ENCODE peak calls at places on chromosome 13, in five cellular contexts. D is fibroblast of lung, M is AG09309, U is suprapubic skin, O is choroid plexus epithelial cell. C is an unnamed sample.

GRCh38 chr13:114298866-114299265 is 15.4 kb upstream of the CHAMP1 start:
- DNase-seq in D (no peak), M (no peak), U (no peak), O (no peak), C (no peak)

GRCh38 chr13:97726664-97727235 is 226.7 kb upstream of the IPO5 start:
- DNase-seq in D (peak), M (no peak), U (no peak), O (peak), C (no peak)

GRCh38 chr13:24038405-24038804 is 122.1 kb upstream of the SPATA13 start:
- DNase-seq in D (peak), M (no peak), U (no peak), O (peak), C (no peak)

GRCh38 chr13:47004022-47004421 is 107.2 kb upstream of the HTR2A start:
- DNase-seq in D (no peak), M (no peak), U (no peak), O (peak), C (no peak)

GRCh38 chr13:35512271-35512920 is 35.9 kb upstream of the MAB21L1 start:
- DNase-seq in D (peak), M (peak), U (no peak), O (peak), C (no peak)

GRCh38 chr13:29561918-29562317 is 33.6 kb downstream of the SLC7A1 start:
- DNase-seq in D (peak), M (no peak), U (no peak), O (peak), C (no peak)

GRCh38 chr13:98447130-98447529 is 129.8 kb downstream of the STK24 start:
- DNase-seq in D (no peak), M (no peak), U (no peak), O (no peak), C (no peak)

GRCh38 chr13:91240341-91240740 is 107.1 kb upstream of the MIR17HG start:
- DNase-seq in D (no peak), M (no peak), U (no peak), O (no peak), C (no peak)

GRCh38 chr13:41054212-41054877 is 7.0 kb upstream of the WBP4 start:
- DNase-seq in D (peak), M (peak), U (no peak), O (peak), C (no peak)

GRCh38 chr13:45196091-45196490 is 4.8 kb downstream of the KCTD4 start:
- DNase-seq in D (no peak), M (no peak), U (no peak), O (peak), C (no peak)

GRCh38 chr13:51644649-51645048 is 60.4 kb downstream of the WDFY2 start:
- DNase-seq in D (peak), M (no peak), U (no peak), O (peak), C (no peak)

GRCh38 chr13:94947965-94948371 is 235.6 kb upstream of the SOX21 start:
- DNase-seq in D (no peak), M (no peak), U (no peak), O (no peak), C (no peak)

GRCh38 chr13:27170521-27171243 is 929 bp downstream of the USP12 start:
- DNase-seq in D (no peak), M (no peak), U (peak), O (peak), C (no peak)

GRCh38 chr13:80050252-80050651 is 290.7 kb downstream of the SPRY2 start:
- DNase-seq in D (no peak), M (no peak), U (no peak), O (peak), C (no peak)

GRCh38 chr13:75715598-75716523 is 79.7 kb downstream of the LMO7 start:
- DNase-seq in D (peak), M (no peak), U (no peak), O (peak), C (no peak)

GRCh38 chr13:73938375-73939070 is 195.7 kb downstream of the KLF12 start:
- DNase-seq in D (peak), M (peak), U (no peak), O (peak), C (no peak)

GRCh38 chr13:85366759-85367417 is 432.3 kb downstream of the SLITRK6 start:
- DNase-seq in D (peak), M (no peak), U (no peak), O (peak), C (no peak)

GRCh38 chr13:33787051-33787591 is 30.8 kb upstream of the RFC3 start:
- DNase-seq in D (no peak), M (no peak), U (no peak), O (peak), C (no peak)

GRCh38 chr13:113466321-113466836 is 13.1 kb upstream of the ADPRHL1 start:
- DNase-seq in D (no peak), M (no peak), U (no peak), O (no peak), C (no peak)

GRCh38 chr13:60679928-60680693 is 283.1 kb downstream of the TDRD3 start:
- DNase-seq in D (no peak), M (no peak), U (no peak), O (no peak), C (no peak)

GRCh38 chr13:45784755-45785675 is 66.5 kb downstream of the SIAH3 start:
- DNase-seq in D (no peak), M (no peak), U (no peak), O (no peak), C (no peak)

GRCh38 chr13:112968910-112969691 is at the start of gene MCF2L:
- DNase-seq in D (peak), M (no peak), U (peak), O (peak), C (peak)

GRCh38 chr13:112473818-112474217 is 97.7 kb downstream of the SPACA7 start:
- DNase-seq in D (no peak), M (no peak), U (no peak), O (no peak), C (no peak)

GRCh38 chr13:113431171-113431570 is 22.1 kb downstream of the ADPRHL1 start:
- DNase-seq in D (no peak), M (no peak), U (no peak), O (no peak), C (no peak)

GRCh38 chr13:48647625-48648024 is 6.1 kb upstream of the CYSLTR2 start:
- DNase-seq in D (no peak), M (no peak), U (no peak), O (peak), C (no peak)

GRCh38 chr13:107025991-107026390 is 458.1 kb upstream of the ARGLU1 start:
- DNase-seq in D (peak), M (no peak), U (no peak), O (peak), C (no peak)

GRCh38 chr13:20359335-20359734 is 127.2 kb upstream of the GJB6 start:
- DNase-seq in D (peak), M (peak), U (no peak), O (peak), C (no peak)

GRCh38 chr13:113638806-113639205 is 19.2 kb downstream of the ATP4B start:
- DNase-seq in D (no peak), M (no peak), U (peak), O (no peak), C (no peak)

GRCh38 chr13:98300956-98301641 is 124.0 kb upstream of the RNF113B start:
- DNase-seq in D (peak), M (no peak), U (no peak), O (peak), C (no peak)

GRCh38 chr13:48110132-48110868 is 15.4 kb upstream of the MED4 start:
- DNase-seq in D (no peak), M (no peak), U (no peak), O (peak), C (no peak)

GRCh38 chr13:40331802-40332201 is 334.6 kb downstream of the FOXO1 start:
- DNase-seq in D (no peak), M (no peak), U (no peak), O (no peak), C (no peak)

GRCh38 chr13:30071890-30072817 is 221.7 kb upstream of the UBL3 start:
- DNase-seq in D (no peak), M (no peak), U (no peak), O (no peak), C (no peak)

GRCh38 chr13:99086149-99086868 is 108.4 kb upstream of the DOCK9 start:
- DNase-seq in D (peak), M (no peak), U (peak), O (peak), C (no peak)

GRCh38 chr13:44470623-44471562 is 97.3 kb downstream of the SERP2 start:
- DNase-seq in D (peak), M (no peak), U (no peak), O (peak), C (no peak)

GRCh38 chr13:70613295-70613694 is 505.0 kb upstream of the KLHL1 start:
- DNase-seq in D (peak), M (no peak), U (no peak), O (peak), C (no peak)
- TF ChIP-seq CTCF in D (peak), M (no peak), U (no peak), O (peak), C (peak)

DNA sequence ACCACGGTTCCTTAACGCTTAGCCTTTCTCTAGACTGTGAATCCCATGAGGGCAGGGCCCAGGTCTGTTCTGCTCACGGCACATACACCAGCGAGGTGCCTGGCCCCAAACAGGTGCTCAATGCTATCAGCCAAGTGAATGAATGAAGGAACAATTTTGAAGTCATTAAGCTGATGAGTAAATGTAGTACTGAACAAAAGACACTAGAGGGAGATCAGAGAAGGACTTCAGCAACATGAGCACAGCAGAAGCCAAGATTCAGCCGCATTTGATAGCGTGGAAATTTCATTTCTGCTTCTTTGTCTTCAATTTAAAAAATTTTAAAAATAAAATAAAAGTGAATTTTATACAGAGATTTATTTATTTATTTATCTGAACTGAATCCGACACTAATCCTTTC is 20.1 kb upstream of the MYO16 start:
- DNase-seq in D (peak), M (no peak), U (no peak), O (peak), C (no peak)
- TF ChIP-seq CTCF in D (peak), M (no peak), U (no peak), O (peak), C (peak)

GRCh38 chr13:103557878-103558277 is 491.7 kb upstream of the SLC10A2 start:
- DNase-seq in D (no peak), M (no peak), U (no peak), O (no peak), C (no peak)
- TF ChIP-seq CTCF in D (no peak), M (no peak), U (no peak), O (no peak), C (no peak)

GRCh38 chr13:50081106-50081898 is 66.1 kb downstream of the KCNRG start:
- DNase-seq in D (no peak), M (no peak), U (peak), O (no peak), C (no peak)

GRCh38 chr13:50080856-50081105 is 65.5 kb downstream of the KCNRG start:
- DNase-seq in D (peak), M (no peak), U (no peak), O (peak), C (no peak)

GRCh38 chr13:50080158-50080855 is 65.1 kb downstream of the KCNRG start:
- DNase-seq in D (peak), M (no peak), U (no peak), O (peak), C (no peak)

GRCh38 chr13:50081899-50082425 is 66.7 kb downstream of the KCNRG start:
- DNase-seq in D (peak), M (peak), U (peak), O (peak), C (peak)

DNA sequence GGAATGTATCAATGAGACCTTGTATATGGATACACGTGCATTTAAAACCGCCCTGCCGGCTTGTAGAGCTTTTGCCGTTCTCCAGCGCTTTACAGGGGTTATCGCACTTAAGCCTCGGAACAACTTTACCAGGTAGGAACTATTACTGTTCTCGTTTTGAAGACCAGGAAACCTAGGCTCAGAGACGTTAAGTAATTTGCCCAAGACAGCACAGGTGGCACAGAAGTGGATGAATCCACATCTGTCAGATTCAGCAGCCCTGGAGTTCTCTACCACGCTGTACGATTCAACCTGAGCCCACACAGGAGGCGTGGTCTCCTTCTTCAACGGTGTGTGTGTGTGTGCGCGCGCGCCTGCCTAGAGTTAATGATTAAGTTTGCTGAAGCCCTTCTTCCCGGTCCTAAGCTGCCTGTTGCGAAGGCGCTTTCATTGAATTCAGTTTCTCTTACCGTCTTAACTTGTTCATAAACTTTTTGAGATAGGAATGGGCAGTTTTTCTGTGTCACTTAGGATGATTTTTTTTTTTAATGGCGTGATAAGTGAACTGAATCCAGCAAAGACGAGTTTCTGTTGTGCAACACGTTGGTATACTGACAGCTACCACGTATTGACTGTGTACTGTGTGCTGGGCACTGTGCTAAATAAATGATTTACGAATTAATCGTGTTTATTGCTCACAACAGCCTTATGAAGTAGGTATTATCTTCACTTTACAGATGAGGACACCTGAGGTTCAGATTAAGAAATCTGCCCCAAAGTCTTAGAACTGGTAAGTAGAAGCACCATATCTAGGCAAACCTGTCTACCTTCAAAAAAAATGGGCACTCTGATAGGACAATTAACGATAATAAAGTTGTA is 67.4 kb downstream of the KCNRG start:
- DNase-seq in D (peak), M (peak), U (peak), O (peak), C (no peak)
- TF ChIP-seq CTCF in D (no peak), M (no peak), U (no peak), O (no peak), C (no peak)